ENCODE peak calls at places on chromosomes 6 and 20, in nine cellular contexts. One of them, this sample, is unnamed.

GRCh38 chr6:4358414-4359107 is 223.2 kb upstream of the ECI2 start:
- DNase-seq in EH: peak
- DNase-seq in amygdala: peak
- DNase-seq in NCI-H2081: no peak
- DNase-seq in cardiac fibroblast: peak
- DNase-seq in pulmonary artery endothelial cell: peak
- DNase-seq in breast epithelium: peak
- DNase-seq in HT1080: peak
- DNase-seq in stimulated activated CD4-positive, alpha-beta T cell treated with anti-CD3 and anti-CD28 coated beads, Interleukin-4, amount 100 ng/mL, for 48 hours: peak
- DNase-seq in this sample: no peak

GRCh38 chr20:11229772-11230171 is 556.0 kb upstream of the JAG1 start:
- DNase-seq in cardiac fibroblast: peak
- DNase-seq in HT1080: peak
- DNase-seq in amygdala: no peak
- DNase-seq in pulmonary artery endothelial cell: peak
- DNase-seq in stimulated activated CD4-positive, alpha-beta T cell treated with anti-CD3 and anti-CD28 coated beads, Interleukin-4, amount 100 ng/mL, for 48 hours: no peak
- DNase-seq in breast epithelium: no peak
- DNase-seq in NCI-H2081: no peak
- DNase-seq in EH: peak
- DNase-seq in this sample: no peak

GRCh38 chr20:47857994-47858557 is 72.8 kb upstream of the SULF2 start:
- DNase-seq in NCI-H2081: no peak
- DNase-seq in HT1080: no peak
- DNase-seq in pulmonary artery endothelial cell: no peak
- DNase-seq in amygdala: no peak
- DNase-seq in EH: peak
- DNase-seq in cardiac fibroblast: peak
- DNase-seq in stimulated activated CD4-positive, alpha-beta T cell treated with anti-CD3 and anti-CD28 coated beads, Interleukin-4, amount 100 ng/mL, for 48 hours: no peak
- DNase-seq in breast epithelium: no peak
- DNase-seq in this sample: no peak

GRCh38 chr6:74606488-74607135 is 599.2 kb downstream of the COL12A1 start:
- DNase-seq in HT1080: peak
- DNase-seq in stimulated activated CD4-positive, alpha-beta T cell treated with anti-CD3 and anti-CD28 coated beads, Interleukin-4, amount 100 ng/mL, for 48 hours: no peak
- DNase-seq in pulmonary artery endothelial cell: peak
- DNase-seq in amygdala: no peak
- DNase-seq in cardiac fibroblast: peak
- DNase-seq in EH: peak
- DNase-seq in NCI-H2081: no peak
- DNase-seq in breast epithelium: no peak
- DNase-seq in this sample: no peak

GRCh38 chr20:64104667-64105451 is 2.5 kb downstream of the NPBWR2 start:
- DNase-seq in breast epithelium: no peak
- DNase-seq in NCI-H2081: no peak
- DNase-seq in amygdala: no peak
- DNase-seq in EH: no peak
- DNase-seq in HT1080: no peak
- DNase-seq in stimulated activated CD4-positive, alpha-beta T cell treated with anti-CD3 and anti-CD28 coated beads, Interleukin-4, amount 100 ng/mL, for 48 hours: no peak
- DNase-seq in pulmonary artery endothelial cell: no peak
- DNase-seq in cardiac fibroblast: no peak
- DNase-seq in this sample: no peak

GRCh38 chr6:42142118-42142835 is at the start of gene C6orf132:
- DNase-seq in HT1080: no peak
- DNase-seq in amygdala: no peak
- DNase-seq in NCI-H2081: peak
- DNase-seq in breast epithelium: peak
- DNase-seq in EH: peak
- DNase-seq in stimulated activated CD4-positive, alpha-beta T cell treated with anti-CD3 and anti-CD28 coated beads, Interleukin-4, amount 100 ng/mL, for 48 hours: no peak
- DNase-seq in pulmonary artery endothelial cell: no peak
- DNase-seq in cardiac fibroblast: no peak
- DNase-seq in this sample: no peak

GRCh38 chr20:21808863-21809664 is 103.6 kb downstream of the PAX1 start:
- DNase-seq in breast epithelium: peak
- DNase-seq in stimulated activated CD4-positive, alpha-beta T cell treated with anti-CD3 and anti-CD28 coated beads, Interleukin-4, amount 100 ng/mL, for 48 hours: peak
- DNase-seq in pulmonary artery endothelial cell: no peak
- DNase-seq in HT1080: peak
- DNase-seq in cardiac fibroblast: peak
- DNase-seq in EH: no peak
- DNase-seq in amygdala: peak
- DNase-seq in NCI-H2081: no peak
- DNase-seq in this sample: peak

GRCh38 chr20:62900692-62901584 is 25.4 kb downstream of the DIDO1 start:
- DNase-seq in cardiac fibroblast: no peak
- DNase-seq in pulmonary artery endothelial cell: no peak
- DNase-seq in EH: no peak
- DNase-seq in HT1080: no peak
- DNase-seq in NCI-H2081: no peak
- DNase-seq in amygdala: no peak
- DNase-seq in stimulated activated CD4-positive, alpha-beta T cell treated with anti-CD3 and anti-CD28 coated beads, Interleukin-4, amount 100 ng/mL, for 48 hours: no peak
- DNase-seq in breast epithelium: no peak
- DNase-seq in this sample: no peak

GRCh38 chr6:112576421-112576820 is 229.3 kb downstream of the RFPL4B start:
- DNase-seq in HT1080: peak
- DNase-seq in stimulated activated CD4-positive, alpha-beta T cell treated with anti-CD3 and anti-CD28 coated beads, Interleukin-4, amount 100 ng/mL, for 48 hours: no peak
- DNase-seq in cardiac fibroblast: no peak
- DNase-seq in EH: peak
- DNase-seq in amygdala: no peak
- DNase-seq in NCI-H2081: no peak
- DNase-seq in pulmonary artery endothelial cell: no peak
- DNase-seq in breast epithelium: no peak
- DNase-seq in this sample: no peak

GRCh38 chr6:20875369-20875963 is 341.2 kb downstream of the CDKAL1 start:
- DNase-seq in cardiac fibroblast: peak
- DNase-seq in stimulated activated CD4-positive, alpha-beta T cell treated with anti-CD3 and anti-CD28 coated beads, Interleukin-4, amount 100 ng/mL, for 48 hours: no peak
- DNase-seq in amygdala: no peak
- DNase-seq in breast epithelium: no peak
- DNase-seq in HT1080: peak
- DNase-seq in pulmonary artery endothelial cell: no peak
- DNase-seq in NCI-H2081: peak
- DNase-seq in EH: peak
- DNase-seq in this sample: no peak

GRCh38 chr6:20135677-20136268 is 76.5 kb downstream of the MBOAT1 start:
- DNase-seq in EH: no peak
- DNase-seq in cardiac fibroblast: no peak
- DNase-seq in NCI-H2081: no peak
- DNase-seq in pulmonary artery endothelial cell: no peak
- DNase-seq in stimulated activated CD4-positive, alpha-beta T cell treated with anti-CD3 and anti-CD28 coated beads, Interleukin-4, amount 100 ng/mL, for 48 hours: no peak
- DNase-seq in breast epithelium: no peak
- DNase-seq in HT1080: no peak
- DNase-seq in amygdala: no peak
- DNase-seq in this sample: no peak

GRCh38 chr20:24781061-24781980 is 167.7 kb upstream of the CST7 start:
- DNase-seq in amygdala: peak
- DNase-seq in HT1080: peak
- DNase-seq in NCI-H2081: no peak
- DNase-seq in cardiac fibroblast: peak
- DNase-seq in stimulated activated CD4-positive, alpha-beta T cell treated with anti-CD3 and anti-CD28 coated beads, Interleukin-4, amount 100 ng/mL, for 48 hours: no peak
- DNase-seq in EH: peak
- DNase-seq in breast epithelium: peak
- DNase-seq in pulmonary artery endothelial cell: no peak
- DNase-seq in this sample: no peak

GRCh38 chr20:62163485-62163865 is 19.4 kb upstream of the MTG2 start:
- DNase-seq in NCI-H2081: no peak
- DNase-seq in stimulated activated CD4-positive, alpha-beta T cell treated with anti-CD3 and anti-CD28 coated beads, Interleukin-4, amount 100 ng/mL, for 48 hours: no peak
- DNase-seq in pulmonary artery endothelial cell: no peak
- DNase-seq in amygdala: no peak
- DNase-seq in cardiac fibroblast: no peak
- DNase-seq in HT1080: no peak
- DNase-seq in EH: no peak
- DNase-seq in breast epithelium: no peak
- DNase-seq in this sample: no peak

GRCh38 chr6:159099311-159099710 is 54.5 kb upstream of the TAGAP start:
- DNase-seq in EH: no peak
- DNase-seq in pulmonary artery endothelial cell: no peak
- DNase-seq in cardiac fibroblast: no peak
- DNase-seq in amygdala: no peak
- DNase-seq in stimulated activated CD4-positive, alpha-beta T cell treated with anti-CD3 and anti-CD28 coated beads, Interleukin-4, amount 100 ng/mL, for 48 hours: no peak
- DNase-seq in breast epithelium: no peak
- DNase-seq in HT1080: no peak
- DNase-seq in NCI-H2081: no peak
- DNase-seq in this sample: no peak

GRCh38 chr6:56840467-56841371 is 114.2 kb upstream of the BEND6 start:
- DNase-seq in amygdala: no peak
- DNase-seq in breast epithelium: no peak
- DNase-seq in HT1080: peak
- DNase-seq in cardiac fibroblast: peak
- DNase-seq in NCI-H2081: no peak
- DNase-seq in EH: peak
- DNase-seq in pulmonary artery endothelial cell: peak
- DNase-seq in stimulated activated CD4-positive, alpha-beta T cell treated with anti-CD3 and anti-CD28 coated beads, Interleukin-4, amount 100 ng/mL, for 48 hours: no peak
- DNase-seq in this sample: no peak

GRCh38 chr6:14435291-14435690 is 317.7 kb downstream of the CD83 start:
- DNase-seq in amygdala: no peak
- DNase-seq in NCI-H2081: no peak
- DNase-seq in EH: peak
- DNase-seq in pulmonary artery endothelial cell: no peak
- DNase-seq in breast epithelium: no peak
- DNase-seq in HT1080: peak
- DNase-seq in cardiac fibroblast: no peak
- DNase-seq in stimulated activated CD4-positive, alpha-beta T cell treated with anti-CD3 and anti-CD28 coated beads, Interleukin-4, amount 100 ng/mL, for 48 hours: no peak
- DNase-seq in this sample: no peak

GRCh38 chr20:36836591-36837329 is 39.2 kb upstream of the TLDC2 start:
- DNase-seq in breast epithelium: no peak
- DNase-seq in HT1080: peak
- DNase-seq in cardiac fibroblast: peak
- DNase-seq in NCI-H2081: no peak
- DNase-seq in stimulated activated CD4-positive, alpha-beta T cell treated with anti-CD3 and anti-CD28 coated beads, Interleukin-4, amount 100 ng/mL, for 48 hours: peak
- DNase-seq in pulmonary artery endothelial cell: no peak
- DNase-seq in EH: peak
- DNase-seq in amygdala: peak
- DNase-seq in this sample: peak

GRCh38 chr20:19522080-19522801 is 235.8 kb upstream of the RIN2 start:
- DNase-seq in EH: no peak
- DNase-seq in stimulated activated CD4-positive, alpha-beta T cell treated with anti-CD3 and anti-CD28 coated beads, Interleukin-4, amount 100 ng/mL, for 48 hours: no peak
- DNase-seq in NCI-H2081: no peak
- DNase-seq in HT1080: peak
- DNase-seq in cardiac fibroblast: no peak
- DNase-seq in pulmonary artery endothelial cell: no peak
- DNase-seq in breast epithelium: no peak
- DNase-seq in amygdala: no peak
- DNase-seq in this sample: no peak

GRCh38 chr20:47283411-47283810 is 73.1 kb downstream of the ZMYND8 start:
- DNase-seq in stimulated activated CD4-positive, alpha-beta T cell treated with anti-CD3 and anti-CD28 coated beads, Interleukin-4, amount 100 ng/mL, for 48 hours: no peak
- DNase-seq in HT1080: no peak
- DNase-seq in amygdala: no peak
- DNase-seq in NCI-H2081: no peak
- DNase-seq in EH: no peak
- DNase-seq in breast epithelium: no peak
- DNase-seq in pulmonary artery endothelial cell: no peak
- DNase-seq in cardiac fibroblast: no peak
- DNase-seq in this sample: no peak

GRCh38 chr6:18496462-18496861 is 109.3 kb downstream of the RNF144B start:
- DNase-seq in amygdala: no peak
- DNase-seq in cardiac fibroblast: peak
- DNase-seq in NCI-H2081: no peak
- DNase-seq in breast epithelium: no peak
- DNase-seq in HT1080: no peak
- DNase-seq in EH: no peak
- DNase-seq in pulmonary artery endothelial cell: peak
- DNase-seq in stimulated activated CD4-positive, alpha-beta T cell treated with anti-CD3 and anti-CD28 coated beads, Interleukin-4, amount 100 ng/mL, for 48 hours: no peak
- DNase-seq in this sample: no peak

GRCh38 chr6:43947860-43948259 is 177.8 kb downstream of the VEGFA start:
- DNase-seq in NCI-H2081: no peak
- DNase-seq in breast epithelium: no peak
- DNase-seq in stimulated activated CD4-positive, alpha-beta T cell treated with anti-CD3 and anti-CD28 coated beads, Interleukin-4, amount 100 ng/mL, for 48 hours: no peak
- DNase-seq in cardiac fibroblast: no peak
- DNase-seq in pulmonary artery endothelial cell: no peak
- DNase-seq in amygdala: no peak
- DNase-seq in HT1080: no peak
- DNase-seq in EH: no peak
- DNase-seq in this sample: no peak

GRCh38 chr6:1436334-1437306 is 47.2 kb downstream of the FOXF2 start:
- DNase-seq in breast epithelium: no peak
- DNase-seq in cardiac fibroblast: peak
- DNase-seq in stimulated activated CD4-positive, alpha-beta T cell treated with anti-CD3 and anti-CD28 coated beads, Interleukin-4, amount 100 ng/mL, for 48 hours: peak
- DNase-seq in pulmonary artery endothelial cell: no peak
- DNase-seq in amygdala: no peak
- DNase-seq in HT1080: peak
- DNase-seq in NCI-H2081: peak
- DNase-seq in EH: peak
- DNase-seq in this sample: no peak

GRCh38 chr6:50654155-50654554 is 59.2 kb upstream of the TFAP2D start:
- DNase-seq in breast epithelium: no peak
- DNase-seq in amygdala: no peak
- DNase-seq in pulmonary artery endothelial cell: no peak
- DNase-seq in EH: no peak
- DNase-seq in NCI-H2081: no peak
- DNase-seq in HT1080: no peak
- DNase-seq in stimulated activated CD4-positive, alpha-beta T cell treated with anti-CD3 and anti-CD28 coated beads, Interleukin-4, amount 100 ng/mL, for 48 hours: no peak
- DNase-seq in cardiac fibroblast: peak
- DNase-seq in this sample: no peak

GRCh38 chr6:132907915-132908314 is 93.5 kb downstream of the RPS12 start:
- DNase-seq in EH: peak
- DNase-seq in cardiac fibroblast: peak
- DNase-seq in amygdala: no peak
- DNase-seq in HT1080: peak
- DNase-seq in pulmonary artery endothelial cell: no peak
- DNase-seq in NCI-H2081: no peak
- DNase-seq in stimulated activated CD4-positive, alpha-beta T cell treated with anti-CD3 and anti-CD28 coated beads, Interleukin-4, amount 100 ng/mL, for 48 hours: no peak
- DNase-seq in breast epithelium: no peak
- DNase-seq in this sample: no peak

GRCh38 chr20:59144179-59144830 is 19.3 kb upstream of the ZNF831 start:
- DNase-seq in breast epithelium: no peak
- DNase-seq in NCI-H2081: no peak
- DNase-seq in cardiac fibroblast: no peak
- DNase-seq in HT1080: no peak
- DNase-seq in amygdala: no peak
- DNase-seq in EH: no peak
- DNase-seq in stimulated activated CD4-positive, alpha-beta T cell treated with anti-CD3 and anti-CD28 coated beads, Interleukin-4, amount 100 ng/mL, for 48 hours: no peak
- DNase-seq in pulmonary artery endothelial cell: no peak
- DNase-seq in this sample: no peak

GRCh38 chr6:105588116-105588710 is 185.3 kb upstream of the PREP start:
- DNase-seq in breast epithelium: no peak
- DNase-seq in EH: no peak
- DNase-seq in stimulated activated CD4-positive, alpha-beta T cell treated with anti-CD3 and anti-CD28 coated beads, Interleukin-4, amount 100 ng/mL, for 48 hours: no peak
- DNase-seq in NCI-H2081: no peak
- DNase-seq in HT1080: no peak
- DNase-seq in cardiac fibroblast: no peak
- DNase-seq in pulmonary artery endothelial cell: no peak
- DNase-seq in amygdala: no peak
- DNase-seq in this sample: no peak

GRCh38 chr6:57021086-57021720 is 25.3 kb upstream of the KIAA1586 start:
- DNase-seq in HT1080: peak
- DNase-seq in amygdala: no peak
- DNase-seq in breast epithelium: no peak
- DNase-seq in pulmonary artery endothelial cell: no peak
- DNase-seq in stimulated activated CD4-positive, alpha-beta T cell treated with anti-CD3 and anti-CD28 coated beads, Interleukin-4, amount 100 ng/mL, for 48 hours: no peak
- DNase-seq in EH: peak
- DNase-seq in cardiac fibroblast: peak
- DNase-seq in NCI-H2081: peak
- DNase-seq in this sample: no peak

GRCh38 chr6:11218477-11218826 is 14.0 kb downstream of the NEDD9 start:
- DNase-seq in HT1080: no peak
- DNase-seq in stimulated activated CD4-positive, alpha-beta T cell treated with anti-CD3 and anti-CD28 coated beads, Interleukin-4, amount 100 ng/mL, for 48 hours: no peak
- DNase-seq in NCI-H2081: no peak
- DNase-seq in pulmonary artery endothelial cell: no peak
- DNase-seq in EH: no peak
- DNase-seq in cardiac fibroblast: no peak
- DNase-seq in amygdala: no peak
- DNase-seq in breast epithelium: no peak
- DNase-seq in this sample: no peak

GRCh38 chr6:8276148-8276547 is 159.2 kb downstream of the SLC35B3 start:
- DNase-seq in EH: no peak
- DNase-seq in pulmonary artery endothelial cell: no peak
- DNase-seq in NCI-H2081: no peak
- DNase-seq in amygdala: no peak
- DNase-seq in HT1080: no peak
- DNase-seq in stimulated activated CD4-positive, alpha-beta T cell treated with anti-CD3 and anti-CD28 coated beads, Interleukin-4, amount 100 ng/mL, for 48 hours: no peak
- DNase-seq in cardiac fibroblast: no peak
- DNase-seq in breast epithelium: no peak
- DNase-seq in this sample: no peak

GRCh38 chr6:33761922-33762629 is 15.4 kb upstream of the IP6K3 start:
- DNase-seq in HT1080: peak
- DNase-seq in pulmonary artery endothelial cell: no peak
- DNase-seq in NCI-H2081: peak
- DNase-seq in amygdala: peak
- DNase-seq in stimulated activated CD4-positive, alpha-beta T cell treated with anti-CD3 and anti-CD28 coated beads, Interleukin-4, amount 100 ng/mL, for 48 hours: peak
- DNase-seq in cardiac fibroblast: peak
- DNase-seq in breast epithelium: peak
- DNase-seq in EH: peak
- DNase-seq in this sample: peak

GRCh38 chr20:15576401-15576800 is 996.8 kb downstream of the KIF16B start:
- DNase-seq in HT1080: no peak
- DNase-seq in EH: no peak
- DNase-seq in NCI-H2081: no peak
- DNase-seq in breast epithelium: no peak
- DNase-seq in stimulated activated CD4-positive, alpha-beta T cell treated with anti-CD3 and anti-CD28 coated beads, Interleukin-4, amount 100 ng/mL, for 48 hours: no peak
- DNase-seq in cardiac fibroblast: no peak
- DNase-seq in amygdala: no peak
- DNase-seq in pulmonary artery endothelial cell: no peak
- DNase-seq in this sample: no peak

This sample was measured in CMK.